ENCODE peak calls at places on chromosome 13, in six cellular contexts. O, V, A, G, B and E are unnamed samples.
A peak's percentile ranks its signal among the peaks of the same experiment; 100 is the strongest.

GRCh38 chr13:59863621-59864020 is 300.1 kb downstream of the DIAPH3 start:
- DNase-seq in B (no peak), G (no peak), A (no peak), V (no peak), O (no peak), E (no peak)

GRCh38 chr13:44713793-44714469 is 137.8 kb upstream of the TSC22D1 start:
- DNase-seq in B (no peak), V (no peak), A (peak; percentile 89), G (no peak), O (peak; percentile 96), E (peak; percentile 88)

GRCh38 chr13:42720116-42720857 is 61.1 kb upstream of the FAM216B start:
- DNase-seq in O (peak; percentile 95), G (no peak), A (peak; percentile 46), B (peak; percentile 63), V (no peak), E (peak; percentile 97)

GRCh38 chr13:46515793-46516192 is 37.2 kb upstream of the LRCH1 start:
- DNase-seq in G (no peak), O (no peak), V (no peak), B (no peak), A (no peak), E (no peak)

GRCh38 chr13:27117158-27117557 is 54.5 kb downstream of the USP12 start:
- DNase-seq in O (peak; percentile 44), B (no peak), V (no peak), G (no peak), A (no peak), E (no peak)

GRCh38 chr13:84994582-84994981 is 804.6 kb downstream of the SLITRK6 start:
- DNase-seq in G (no peak), A (no peak), O (peak; percentile 13), V (no peak), B (no peak), E (no peak)

GRCh38 chr13:44088409-44088808 is 208.7 kb downstream of the LACC1 start:
- DNase-seq in G (no peak), V (no peak), B (no peak), O (no peak), A (no peak), E (no peak)

GRCh38 chr13:60009300-60010248 is 154.2 kb downstream of the DIAPH3 start:
- DNase-seq in G (no peak), O (no peak), B (peak; percentile 34), V (no peak), A (no peak), E (peak; percentile 90)